ENCODE peak calls at places on chromosome 20, in four cellular contexts. One of them, this sample, is unnamed.

GRCh38 chr20:10022615-10023014 is 12.2 kb upstream of the ANKEF1 start:
- DNase-seq in GDM1: no peak
- DNase-seq in dermis microvascular lymphatic vessel endothelial cell: no peak
- DNase-seq in tibial artery: no peak
- DNase-seq in this sample: no peak

GRCh38 chr20:25046181-25046641 is 11.7 kb downstream of the ACSS1 start:
- DNase-seq in tibial artery: peak
- DNase-seq in GDM1: no peak
- DNase-seq in dermis microvascular lymphatic vessel endothelial cell: no peak
- DNase-seq in this sample: no peak

GRCh38 chr20:768426-768978 is at the start of gene SLC52A3:
- DNase-seq in tibial artery: no peak
- DNase-seq in dermis microvascular lymphatic vessel endothelial cell: no peak
- DNase-seq in GDM1: peak
- DNase-seq in this sample: no peak

GRCh38 chr20:61560361-61560853 is 308.3 kb downstream of the CDH4 start:
- DNase-seq in tibial artery: no peak
- DNase-seq in GDM1: no peak
- DNase-seq in dermis microvascular lymphatic vessel endothelial cell: no peak
- DNase-seq in this sample: no peak

GRCh38 chr20:47392721-47393073 is 36.2 kb upstream of the ZMYND8 start:
- DNase-seq in dermis microvascular lymphatic vessel endothelial cell: no peak
- DNase-seq in GDM1: no peak
- DNase-seq in tibial artery: no peak
- DNase-seq in this sample: no peak

GRCh38 chr20:574297-574942 is 30.8 kb upstream of the CSNK2A1 start:
- DNase-seq in tibial artery: no peak
- DNase-seq in dermis microvascular lymphatic vessel endothelial cell: no peak
- DNase-seq in GDM1: no peak
- DNase-seq in this sample: peak

GRCh38 chr20:56418385-56418861 is 6.4 kb downstream of the CASS4 start:
- DNase-seq in tibial artery: no peak
- DNase-seq in dermis microvascular lymphatic vessel endothelial cell: no peak
- DNase-seq in GDM1: peak
- DNase-seq in this sample: no peak

GRCh38 chr20:46434597-46434996 is 28.2 kb upstream of the ELMO2 start:
- DNase-seq in GDM1: no peak
- DNase-seq in tibial artery: no peak
- DNase-seq in dermis microvascular lymphatic vessel endothelial cell: no peak
- DNase-seq in this sample: no peak

GRCh38 chr20:43904778-43905177 is 9.9 kb upstream of the TOX2 start:
- DNase-seq in dermis microvascular lymphatic vessel endothelial cell: no peak
- DNase-seq in GDM1: no peak
- DNase-seq in tibial artery: no peak
- DNase-seq in this sample: no peak

GRCh38 chr20:59032713-59033059 is 551 bp upstream of the ATP5F1E start:
- DNase-seq in dermis microvascular lymphatic vessel endothelial cell: no peak
- DNase-seq in tibial artery: no peak
- DNase-seq in GDM1: no peak
- DNase-seq in this sample: no peak

GRCh38 chr20:37943501-37944455 is 40.9 kb downstream of the VSTM2L start:
- DNase-seq in dermis microvascular lymphatic vessel endothelial cell: no peak
- DNase-seq in GDM1: no peak
- DNase-seq in tibial artery: peak
- DNase-seq in this sample: no peak

GRCh38 chr20:56391596-56392281 is at the start of gene AURKA:
- DNase-seq in dermis microvascular lymphatic vessel endothelial cell: no peak
- DNase-seq in tibial artery: no peak
- DNase-seq in GDM1: no peak
- DNase-seq in this sample: no peak

GRCh38 chr20:50152394-50153152 is 950 bp downstream of the PEDS1 start:
- DNase-seq in dermis microvascular lymphatic vessel endothelial cell: no peak
- DNase-seq in tibial artery: no peak
- DNase-seq in GDM1: no peak
- DNase-seq in this sample: no peak

GRCh38 chr20:33322456-33322855 is 39.4 kb downstream of the BPIFB1 start:
- DNase-seq in dermis microvascular lymphatic vessel endothelial cell: no peak
- DNase-seq in GDM1: no peak
- DNase-seq in tibial artery: no peak
- DNase-seq in this sample: no peak

GRCh38 chr20:54103067-54103761 is 32.8 kb upstream of the BCAS1 start:
- DNase-seq in GDM1: peak
- DNase-seq in tibial artery: peak
- DNase-seq in dermis microvascular lymphatic vessel endothelial cell: peak
- DNase-seq in this sample: no peak

GRCh38 chr20:47352332-47353223 is 3.9 kb downstream of the ZMYND8 start:
- DNase-seq in GDM1: no peak
- DNase-seq in dermis microvascular lymphatic vessel endothelial cell: no peak
- DNase-seq in tibial artery: no peak
- DNase-seq in this sample: no peak

GRCh38 chr20:8777866-8778265 is 291.0 kb upstream of the PLCB4 start:
- DNase-seq in tibial artery: no peak
- DNase-seq in dermis microvascular lymphatic vessel endothelial cell: no peak
- DNase-seq in GDM1: no peak
- DNase-seq in this sample: no peak

GRCh38 chr20:61355585-61355984 is 103.5 kb downstream of the CDH4 start:
- DNase-seq in GDM1: no peak
- DNase-seq in dermis microvascular lymphatic vessel endothelial cell: no peak
- DNase-seq in tibial artery: no peak
- DNase-seq in this sample: no peak

GRCh38 chr20:6036213-6036612 is 17.6 kb downstream of the LRRN4 start:
- DNase-seq in dermis microvascular lymphatic vessel endothelial cell: no peak
- DNase-seq in GDM1: no peak
- DNase-seq in tibial artery: no peak
- DNase-seq in this sample: no peak

GRCh38 chr20:61814244-61814643 is 251.4 kb downstream of the TAF4 start:
- DNase-seq in dermis microvascular lymphatic vessel endothelial cell: no peak
- DNase-seq in tibial artery: no peak
- DNase-seq in GDM1: no peak
- DNase-seq in this sample: no peak

GRCh38 chr20:54598351-54598750 is 123.0 kb downstream of the DOK5 start:
- DNase-seq in dermis microvascular lymphatic vessel endothelial cell: no peak
- DNase-seq in tibial artery: no peak
- DNase-seq in GDM1: no peak
- DNase-seq in this sample: no peak

GRCh38 chr20:24878657-24879056 is 70.4 kb upstream of the CST7 start:
- DNase-seq in dermis microvascular lymphatic vessel endothelial cell: no peak
- DNase-seq in tibial artery: no peak
- DNase-seq in GDM1: no peak
- DNase-seq in this sample: no peak

GRCh38 chr20:59074456-59074855 is 31.9 kb upstream of the PRELID3B start:
- DNase-seq in dermis microvascular lymphatic vessel endothelial cell: no peak
- DNase-seq in tibial artery: no peak
- DNase-seq in GDM1: no peak
- DNase-seq in this sample: no peak

GRCh38 chr20:38270869-38271608 is 10.5 kb upstream of the KIAA1755 start:
- DNase-seq in dermis microvascular lymphatic vessel endothelial cell: no peak
- DNase-seq in tibial artery: peak
- DNase-seq in GDM1: no peak
- DNase-seq in this sample: peak

GRCh38 chr20:38247166-38247509 is 13.4 kb downstream of the KIAA1755 start:
- DNase-seq in tibial artery: no peak
- DNase-seq in dermis microvascular lymphatic vessel endothelial cell: no peak
- DNase-seq in GDM1: no peak
- DNase-seq in this sample: no peak

GRCh38 chr20:57928181-57928967 is 218.6 kb upstream of the PMEPA1 start:
- DNase-seq in dermis microvascular lymphatic vessel endothelial cell: no peak
- DNase-seq in GDM1: no peak
- DNase-seq in tibial artery: no peak
- DNase-seq in this sample: no peak

GRCh38 chr20:21575981-21576740 is 62.3 kb upstream of the NKX2-2 start:
- DNase-seq in GDM1: no peak
- DNase-seq in tibial artery: no peak
- DNase-seq in dermis microvascular lymphatic vessel endothelial cell: no peak
- DNase-seq in this sample: no peak

GRCh38 chr20:10781526-10781925 is 107.7 kb upstream of the JAG1 start:
- DNase-seq in dermis microvascular lymphatic vessel endothelial cell: no peak
- DNase-seq in tibial artery: no peak
- DNase-seq in GDM1: peak
- DNase-seq in this sample: no peak

GRCh38 chr20:62356948-62357667 is 10.0 kb downstream of the LAMA5 start:
- DNase-seq in tibial artery: peak
- DNase-seq in GDM1: no peak
- DNase-seq in dermis microvascular lymphatic vessel endothelial cell: peak
- DNase-seq in this sample: peak

GRCh38 chr20:39310363-39311037 is 348.4 kb downstream of the DHX35 start:
- DNase-seq in GDM1: no peak
- DNase-seq in tibial artery: no peak
- DNase-seq in dermis microvascular lymphatic vessel endothelial cell: no peak
- DNase-seq in this sample: no peak

GRCh38 chr20:53752971-53753879 is 159.6 kb upstream of the ZNF217 start:
- DNase-seq in GDM1: no peak
- DNase-seq in tibial artery: no peak
- DNase-seq in dermis microvascular lymphatic vessel endothelial cell: no peak
- DNase-seq in this sample: no peak

GRCh38 chr20:4130404-4131189 is 115.2 kb upstream of the RNF24 start:
- DNase-seq in GDM1: no peak
- DNase-seq in dermis microvascular lymphatic vessel endothelial cell: no peak
- DNase-seq in tibial artery: no peak
- DNase-seq in this sample: no peak

GRCh38 chr20:19256085-19256484 is 43.6 kb downstream of the SLC24A3 start:
- DNase-seq in dermis microvascular lymphatic vessel endothelial cell: no peak
- DNase-seq in GDM1: no peak
- DNase-seq in tibial artery: no peak
- DNase-seq in this sample: no peak

GRCh38 chr20:17571153-17571527 is 1.3 kb downstream of the DSTN start:
- DNase-seq in dermis microvascular lymphatic vessel endothelial cell: no peak
- DNase-seq in tibial artery: no peak
- DNase-seq in GDM1: no peak
- DNase-seq in this sample: no peak

GRCh38 chr20:18613553-18613952 is 25.7 kb downstream of the DTD1 start:
- DNase-seq in dermis microvascular lymphatic vessel endothelial cell: no peak
- DNase-seq in tibial artery: no peak
- DNase-seq in GDM1: no peak
- DNase-seq in this sample: no peak